ENCODE peak calls at places on chromosomes 2 and 18, in ten cellular contexts. H, C, I, B, S, P, T, K, Q and G are unnamed samples.

GRCh38 chr2:37865640-37866039 is 59.4 kb upstream of the RMDN2 start:
- DNase-seq in H (no peak), C (no peak), I (no peak), B (no peak), S (no peak), P (no peak), T (no peak), K (no peak), Q (no peak), G (no peak)

GRCh38 chr2:33371304-33372090 is 105.0 kb upstream of the RASGRP3 start:
- DNase-seq in H (no peak), C (no peak), I (no peak), B (no peak), S (no peak), P (no peak), T (no peak), K (no peak), Q (no peak), G (no peak)

GRCh38 chr2:239892480-239893235 is 132.5 kb downstream of the NDUFA10 start:
- DNase-seq in H (no peak), C (no peak), I (no peak), B (no peak), S (no peak), P (no peak), T (no peak), K (peak), Q (no peak), G (no peak)

GRCh38 chr2:110206056-110206455 is 1.2 kb upstream of the NPHP1 start:
- DNase-seq in H (no peak), C (no peak), I (no peak), B (no peak), S (no peak), P (no peak), T (no peak), K (no peak), Q (peak), G (no peak)

GRCh38 chr2:85022232-85022631 is 51.3 kb downstream of the KCMF1 start:
- DNase-seq in H (no peak), C (no peak), I (no peak), B (no peak), S (no peak), P (no peak), T (no peak), K (no peak), Q (no peak), G (no peak)

GRCh38 chr2:16302431-16302830 is 362.1 kb downstream of the MYCN start:
- DNase-seq in H (no peak), C (no peak), I (no peak), B (no peak), S (no peak), P (no peak), T (no peak), K (no peak), Q (no peak), G (no peak)

GRCh38 chr18:79384151-79384807 is 11.5 kb upstream of the NFATC1 start:
- DNase-seq in H (no peak), C (no peak), I (no peak), B (no peak), S (no peak), P (no peak), T (no peak), K (peak), Q (no peak), G (no peak)

GRCh38 chr2:196277002-196277401 is 105.6 kb upstream of the STK17B start:
- DNase-seq in H (no peak), C (no peak), I (peak), B (no peak), S (peak), P (peak), T (no peak), K (no peak), Q (peak), G (peak)

GRCh38 chr18:78679061-78679460 is 300.6 kb upstream of the SALL3 start:
- DNase-seq in H (no peak), C (no peak), I (no peak), B (no peak), S (no peak), P (no peak), T (no peak), K (no peak), Q (no peak), G (no peak)

GRCh38 chr2:232481322-232482140 is 6.1 kb downstream of the ECEL1 start:
- DNase-seq in H (no peak), C (no peak), I (no peak), B (no peak), S (no peak), P (no peak), T (no peak), K (peak), Q (no peak), G (no peak)

GRCh38 chr2:48092846-48093498 is 186.7 kb upstream of the FBXO11 start:
- DNase-seq in H (no peak), C (no peak), I (no peak), B (no peak), S (no peak), P (no peak), T (no peak), K (no peak), Q (peak), G (no peak)

GRCh38 chr2:226524381-226524843 is 275.2 kb downstream of the IRS1 start:
- DNase-seq in H (no peak), C (no peak), I (no peak), B (no peak), S (no peak), P (no peak), T (no peak), K (no peak), Q (peak), G (peak)

GRCh38 chr2:187546762-187547333 is 7.4 kb downstream of the TFPI start:
- DNase-seq in H (no peak), C (no peak), I (no peak), B (no peak), S (no peak), P (no peak), T (no peak), K (no peak), Q (no peak), G (no peak)

GRCh38 chr2:200863655-200864205 is 728 bp downstream of the CLK1 start:
- DNase-seq in H (no peak), C (no peak), I (no peak), B (no peak), S (no peak), P (no peak), T (no peak), K (no peak), Q (peak), G (peak)

GRCh38 chr2:75568174-75568573 is 7.4 kb upstream of the EVA1A start:
- DNase-seq in H (no peak), C (no peak), I (no peak), B (no peak), S (no peak), P (no peak), T (no peak), K (no peak), Q (no peak), G (no peak)

GRCh38 chr2:120917876-120918275 is 182.2 kb downstream of the GLI2 start:
- DNase-seq in H (no peak), C (no peak), I (no peak), B (no peak), S (no peak), P (no peak), T (no peak), K (no peak), Q (peak), G (no peak)

GRCh38 chr2:179550214-179550613 is 285.6 kb upstream of the SESTD1 start:
- DNase-seq in H (no peak), C (no peak), I (no peak), B (no peak), S (no peak), P (no peak), T (no peak), K (peak), Q (no peak), G (peak)

GRCh38 chr2:53252115-53252514 is 515.5 kb upstream of the CHAC2 start:
- DNase-seq in H (no peak), C (no peak), I (peak), B (no peak), S (no peak), P (no peak), T (no peak), K (no peak), Q (no peak), G (no peak)

GRCh38 chr18:10291568-10291981 is 162.9 kb upstream of the APCDD1 start:
- DNase-seq in H (no peak), C (no peak), I (no peak), B (no peak), S (no peak), P (no peak), T (no peak), K (no peak), Q (peak), G (no peak)

GRCh38 chr18:50649821-50650220 is 89.9 kb downstream of the MAPK4 start:
- DNase-seq in H (no peak), C (no peak), I (no peak), B (no peak), S (no peak), P (no peak), T (no peak), K (no peak), Q (peak), G (no peak)

GRCh38 chr2:218853766-218854165 is 5.8 kb upstream of the WNT6 start:
- DNase-seq in H (no peak), C (no peak), I (no peak), B (no peak), S (no peak), P (peak), T (no peak), K (no peak), Q (no peak), G (no peak)

GRCh38 chr2:229348135-229348534 is 77.0 kb upstream of the PID1 start:
- DNase-seq in H (no peak), C (no peak), I (no peak), B (no peak), S (no peak), P (no peak), T (no peak), K (no peak), Q (peak), G (no peak)

GRCh38 chr18:29226201-29226600 is 1049.3 kb upstream of the CDH2 start:
- DNase-seq in H (no peak), C (no peak), I (no peak), B (no peak), S (no peak), P (no peak), T (no peak), K (no peak), Q (peak), G (no peak)

GRCh38 chr18:26383454-26384270 is 157.4 kb downstream of the TAF4B start:
- DNase-seq in H (no peak), C (no peak), I (peak), B (no peak), S (peak), P (peak), T (no peak), K (no peak), Q (peak), G (peak)

GRCh38 chr2:121184248-121184862 is 100.6 kb downstream of the TFCP2L1 start:
- DNase-seq in H (no peak), C (no peak), I (no peak), B (no peak), S (no peak), P (no peak), T (no peak), K (peak), Q (no peak), G (no peak)

GRCh38 chr2:124805060-124805459 is 780.0 kb downstream of the CNTNAP5 start:
- DNase-seq in H (no peak), C (no peak), I (peak), B (no peak), S (peak), P (no peak), T (no peak), K (no peak), Q (no peak), G (no peak)

GRCh38 chr18:46542545-46542944 is 114.5 kb downstream of the LOXHD1 start:
- DNase-seq in H (no peak), C (no peak), I (no peak), B (no peak), S (no peak), P (no peak), T (no peak), K (no peak), Q (peak), G (peak)

GRCh38 chr2:74077636-74078035 is 70.1 kb downstream of the BOLA3 start:
- DNase-seq in H (no peak), C (no peak), I (no peak), B (no peak), S (no peak), P (no peak), T (no peak), K (no peak), Q (no peak), G (peak)

GRCh38 chr2:213451542-213452256 is 167.4 kb downstream of the SPAG16 start:
- DNase-seq in H (no peak), C (no peak), I (no peak), B (no peak), S (no peak), P (no peak), T (no peak), K (no peak), Q (no peak), G (peak)

GRCh38 chr18:44039826-44040225 is 640.9 kb upstream of the SETBP1 start:
- DNase-seq in H (no peak), C (no peak), I (no peak), B (no peak), S (no peak), P (no peak), T (no peak), K (no peak), Q (no peak), G (no peak)

GRCh38 chr2:118496870-118497611 is 350.4 kb downstream of the EN1 start:
- DNase-seq in H (no peak), C (no peak), I (no peak), B (no peak), S (no peak), P (no peak), T (no peak), K (no peak), Q (no peak), G (peak)

GRCh38 chr18:35159782-35160181 is 81.1 kb upstream of the ZNF397 start:
- DNase-seq in H (no peak), C (no peak), I (no peak), B (no peak), S (no peak), P (no peak), T (no peak), K (no peak), Q (no peak), G (no peak)

GRCh38 chr2:216188956-216189355 is 79.8 kb downstream of the XRCC5 start:
- DNase-seq in H (no peak), C (no peak), I (no peak), B (no peak), S (no peak), P (no peak), T (no peak), K (no peak), Q (peak), G (no peak)

GRCh38 chr2:240564191-240564570 is 4.0 kb downstream of the DUSP28 start:
- DNase-seq in H (no peak), C (no peak), I (no peak), B (no peak), S (no peak), P (no peak), T (no peak), K (peak), Q (no peak), G (no peak)